ENCODE peak calls at places on chromosomes 5 and 9, in four cellular contexts. Q is SK-N-SH, C is HCT116, L is K562. U is an unnamed sample.

GRCh38 chr5:133682496-133682895 is 70.2 kb upstream of the FSTL4 start:
- DNase-seq in L (no peak), Q (no peak), C (no peak), U (no peak)

GRCh38 chr5:73674669-73675004 is 48.6 kb downstream of the ARHGEF28 start:
- DNase-seq in Q (no peak), C (no peak), L (no peak), U (no peak)

GRCh38 chr5:136011427-136012001 is 17.3 kb upstream of the TGFBI start:
- DNase-seq in C (peak; percentile 16), Q (no peak), L (no peak), U (no peak)

GRCh38 chr9:35516481-35516880 is 26.6 kb downstream of the RUSC2 start:
- DNase-seq in C (no peak), Q (no peak), L (no peak), U (no peak)

GRCh38 chr9:84815554-84815953 is 146.0 kb downstream of the NTRK2 start:
- DNase-seq in C (no peak), Q (no peak), L (no peak), U (no peak)

GRCh38 chr5:143434261-143435206 is 31.0 kb upstream of the NR3C1 start:
- DNase-seq in L (no peak), C (no peak), Q (peak; percentile 37), U (no peak)

GRCh38 chr5:95887977-95888376 is 65.5 kb upstream of the GLRX start:
- DNase-seq in Q (no peak), C (no peak), L (no peak), U (no peak)

GRCh38 chr5:60323596-60323995 is 376.4 kb downstream of the DEPDC1B start:
- DNase-seq in Q (no peak), C (no peak), L (no peak), U (no peak)

GRCh38 chr9:104808030-104808614 is 44.2 kb downstream of the NIPSNAP3B start:
- DNase-seq in L (no peak), Q (peak; percentile 62), C (no peak), U (no peak)

GRCh38 chr9:78261403-78262001 is 25.6 kb downstream of the CEP78 start:
- DNase-seq in C (peak; percentile 8), L (peak; percentile 17), Q (peak; percentile 40), U (no peak)

GRCh38 chr9:9563817-9564216 is 1049.0 kb downstream of the PTPRD start:
- DNase-seq in L (no peak), Q (no peak), C (no peak), U (no peak)

GRCh38 chr9:1171541-1171940 is 121.4 kb downstream of the DMRT2 start:
- DNase-seq in Q (no peak), L (no peak), C (no peak), U (no peak)

GRCh38 chr5:95954716-95955115 is 6.9 kb downstream of the ELL2 start:
- DNase-seq in L (no peak), Q (no peak), C (no peak), U (no peak)

DNA sequence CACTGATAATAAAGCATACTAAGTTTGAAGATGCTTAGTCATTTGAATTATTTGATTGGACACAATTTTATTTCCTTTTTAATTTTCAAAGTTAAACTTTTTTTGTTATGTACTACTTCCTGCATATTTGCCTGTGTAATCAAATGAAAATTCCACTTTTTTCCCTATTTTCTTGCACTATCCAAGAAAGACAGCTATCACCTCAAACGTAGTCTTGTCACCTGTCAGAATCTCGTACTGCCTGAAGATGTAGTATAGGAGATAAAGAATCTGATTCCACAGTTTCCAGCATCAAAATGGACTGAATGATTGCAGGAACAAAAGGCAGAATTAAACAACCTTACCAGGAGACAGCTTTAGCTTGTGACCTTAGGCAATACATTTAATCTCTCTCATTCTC is 818.8 kb downstream of the MAT2B start:
- DNase-seq in L (no peak), C (no peak), Q (no peak), U (no peak)
- TF ChIP-seq REST in L (no peak), C (no peak), Q (no peak), U (no peak)

GRCh38 chr9:23598994-23599393 is 227.0 kb downstream of the ELAVL2 start:
- DNase-seq in Q (no peak), L (no peak), C (no peak), U (no peak)

DNA sequence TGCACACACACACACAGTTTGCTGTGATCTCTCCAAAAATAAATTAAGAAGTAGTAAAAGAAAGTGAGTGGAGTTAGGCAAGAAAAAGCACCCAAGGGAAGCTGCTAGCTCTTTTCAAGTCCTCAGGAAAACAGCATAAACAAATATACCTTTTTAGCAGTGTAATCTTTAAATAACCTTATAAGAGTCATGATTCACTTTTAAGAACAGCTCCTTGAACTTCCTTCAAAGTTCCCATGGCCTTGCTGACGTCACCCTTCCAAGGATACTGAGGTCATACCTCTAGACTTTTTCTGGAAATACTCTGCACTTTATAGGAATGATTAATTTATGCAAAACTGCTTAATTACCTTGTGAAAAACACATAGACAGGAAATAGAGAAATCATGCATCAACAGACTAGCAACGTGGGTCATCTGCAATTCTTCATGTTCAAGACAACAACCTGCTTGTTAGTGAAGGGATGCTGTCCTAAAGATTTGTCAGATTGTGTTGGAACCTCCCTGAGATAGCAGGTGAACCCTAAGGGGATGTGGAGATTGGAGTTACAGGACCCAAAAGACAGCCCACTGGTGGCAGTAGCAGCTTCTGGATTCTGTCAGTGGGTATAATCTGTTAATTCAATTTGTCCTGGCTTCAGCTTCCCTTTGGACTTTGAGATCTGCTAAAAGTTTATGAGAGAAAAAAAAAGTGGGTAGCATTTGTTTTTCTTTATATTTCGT is 229.0 kb downstream of the ELAVL2 start:
- DNase-seq in Q (peak; percentile 39), L (no peak), C (no peak), U (no peak)
- TF ChIP-seq SIN3A in Q (no peak), L (no peak), C (no peak), U (no peak)

DNA sequence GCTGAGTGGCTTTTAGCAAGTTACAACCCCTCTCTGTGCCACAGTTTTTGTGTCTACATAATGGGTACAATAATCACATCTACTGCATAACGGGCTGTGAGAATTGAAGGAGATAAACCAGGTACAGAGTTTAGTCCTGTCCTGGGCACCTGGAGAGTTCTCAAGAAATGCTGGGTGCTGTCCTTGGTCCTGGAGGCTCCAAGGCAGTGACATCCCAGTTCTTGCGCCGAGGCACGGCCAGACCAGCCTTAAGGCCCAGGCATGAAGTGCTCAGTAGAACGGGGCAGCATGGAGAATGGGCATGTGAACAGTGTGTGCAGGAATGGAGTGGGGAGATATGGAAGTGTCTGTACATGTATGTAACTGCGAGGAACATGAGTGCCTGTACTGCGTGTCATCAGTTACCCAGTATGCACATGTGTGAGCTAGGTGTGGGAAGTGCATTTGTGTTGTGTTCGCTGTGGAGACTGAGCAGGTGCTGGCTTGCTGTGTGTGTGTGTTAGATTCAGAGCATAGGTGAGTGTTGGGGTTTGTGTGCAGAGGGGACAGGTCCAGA is 6.3 kb upstream of the UNC5A start:
- DNase-seq in L (peak; percentile 50), Q (no peak), C (no peak), U (no peak)
- TF ChIP-seq REST in L (peak; percentile 93), Q (peak; percentile 97), C (peak; percentile 94), U (peak; percentile 97)

GRCh38 chr5:166324372-166324771 is 1967.1 kb upstream of the WWC1 start:
- DNase-seq in Q (no peak), C (no peak), L (no peak), U (no peak)
- TF ChIP-seq SIN3A in Q (no peak), C (no peak), L (no peak), U (no peak)

GRCh38 chr9:89325733-89326132 is 7.4 kb downstream of the SECISBP2 start:
- DNase-seq in C (no peak), L (no peak), Q (no peak), U (no peak)

GRCh38 chr9:89328064-89328463 is 9.8 kb downstream of the SECISBP2 start:
- DNase-seq in C (no peak), Q (no peak), L (no peak), U (no peak)

GRCh38 chr9:89330513-89330912 is 12.2 kb downstream of the SECISBP2 start:
- DNase-seq in Q (peak; percentile 67), L (no peak), C (no peak), U (no peak)

DNA sequence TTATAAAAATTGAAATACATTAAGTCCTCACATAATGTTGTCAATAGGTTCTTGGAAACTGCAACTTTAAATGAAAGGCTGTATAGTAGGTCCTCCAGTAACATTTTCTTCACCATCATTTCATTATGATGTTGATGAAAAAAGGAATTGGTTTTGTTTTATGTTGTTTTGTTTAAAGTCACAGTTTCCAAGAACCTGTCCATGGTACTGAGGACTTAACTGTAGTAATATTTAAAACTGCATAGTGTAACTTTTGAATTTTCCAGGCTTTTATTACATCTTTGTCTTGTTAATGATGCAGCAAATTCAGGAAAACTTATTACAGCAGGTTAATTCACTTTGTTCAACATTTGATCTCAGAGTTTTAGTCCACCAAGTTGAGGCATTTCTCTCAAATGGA is 11.6 kb downstream of the SECISBP2 start:
- DNase-seq in L (no peak), Q (no peak), C (no peak), U (no peak)
- TF ChIP-seq REST in L (no peak), Q (no peak), C (peak; percentile 11), U (no peak)

GRCh38 chr5:146369691-146370090 is 31.1 kb downstream of the POU4F3 start:
- DNase-seq in C (no peak), L (no peak), Q (no peak), U (no peak)
- TF ChIP-seq SIN3A in C (no peak), L (no peak), Q (no peak), U (no peak)

DNA sequence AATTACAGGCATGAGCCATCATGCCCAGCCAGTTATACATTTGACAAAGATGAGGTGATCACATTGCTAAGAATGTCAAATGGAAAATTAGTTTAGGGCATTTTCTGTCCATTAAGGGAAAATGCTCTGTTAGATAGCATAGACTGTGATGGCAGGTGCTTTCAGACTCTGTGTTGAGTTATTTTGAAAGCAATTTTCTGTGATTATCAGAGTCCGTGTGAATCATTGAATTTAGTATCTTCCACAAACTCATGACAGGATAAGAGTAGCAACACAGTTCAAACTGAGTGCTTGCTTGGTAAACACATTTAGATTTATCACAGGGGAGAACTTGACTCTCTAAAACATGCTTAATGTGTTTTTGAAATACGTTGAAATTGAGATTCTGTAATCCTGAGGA is 69.0 kb downstream of the GAPVD1 start:
- DNase-seq in C (no peak), Q (no peak), L (no peak), U (no peak)
- TF ChIP-seq REST in C (no peak), Q (no peak), L (no peak), U (no peak)

GRCh38 chr9:135783540-135784245 is 81.7 kb downstream of the KCNT1 start:
- DNase-seq in L (no peak), Q (no peak), C (no peak), U (no peak)
- TF ChIP-seq SIN3A in L (no peak), Q (no peak), C (no peak), U (no peak)